ENCODE peak calls at places on chromosomes 7 and 10, in nine cellular contexts. One of them, this sample, is unnamed.

GRCh38 chr10:36256166-36256565 is 614.1 kb upstream of the FZD8 start:
- DNase-seq in caudate nucleus: no peak
- DNase-seq in stimulated activated naive B cell treated with anti-CD40 and anti-IgM and Interleukin-4, amounts not matched to agents 10 μg/mL and 1 μg/mL and 100 μg/mL, for 72 hours: no peak
- DNase-seq in uterus: no peak
- DNase-seq in thoracic aorta: no peak
- DNase-seq in DMS153: no peak
- DNase-seq in IMR-90: no peak
- DNase-seq in NCI-H748 treated with DMSO at 0.1 percent for 48 hours: no peak
- DNase-seq in ELF-1: no peak
- DNase-seq in this sample: peak; percentile 75

GRCh38 chr7:29771081-29771832 is 35.1 kb upstream of the WIPF3 start:
- DNase-seq in caudate nucleus: no peak
- DNase-seq in NCI-H748 treated with DMSO at 0.1 percent for 48 hours: no peak
- DNase-seq in DMS153: no peak
- DNase-seq in IMR-90: no peak
- DNase-seq in uterus: no peak
- DNase-seq in stimulated activated naive B cell treated with anti-CD40 and anti-IgM and Interleukin-4, amounts not matched to agents 10 μg/mL and 1 μg/mL and 100 μg/mL, for 72 hours: no peak
- DNase-seq in ELF-1: no peak
- DNase-seq in thoracic aorta: no peak
- DNase-seq in this sample: no peak

GRCh38 chr7:73703985-73704639 is 15.4 kb downstream of the STX1A start:
- DNase-seq in uterus: peak; percentile 63
- DNase-seq in thoracic aorta: no peak
- DNase-seq in stimulated activated naive B cell treated with anti-CD40 and anti-IgM and Interleukin-4, amounts not matched to agents 10 μg/mL and 1 μg/mL and 100 μg/mL, for 72 hours: no peak
- DNase-seq in NCI-H748 treated with DMSO at 0.1 percent for 48 hours: no peak
- DNase-seq in DMS153: no peak
- DNase-seq in caudate nucleus: no peak
- DNase-seq in ELF-1: peak; percentile 62
- DNase-seq in IMR-90: peak; percentile 12
- DNase-seq in this sample: no peak

GRCh38 chr10:6665847-6666246 is 85.8 kb upstream of the PRKCQ start:
- DNase-seq in caudate nucleus: no peak
- DNase-seq in NCI-H748 treated with DMSO at 0.1 percent for 48 hours: no peak
- DNase-seq in DMS153: no peak
- DNase-seq in thoracic aorta: no peak
- DNase-seq in IMR-90: no peak
- DNase-seq in uterus: no peak
- DNase-seq in ELF-1: peak; percentile 29
- DNase-seq in stimulated activated naive B cell treated with anti-CD40 and anti-IgM and Interleukin-4, amounts not matched to agents 10 μg/mL and 1 μg/mL and 100 μg/mL, for 72 hours: no peak
- DNase-seq in this sample: no peak

GRCh38 chr10:102648889-102649752 is 4.8 kb downstream of the TRIM8 start:
- DNase-seq in caudate nucleus: peak; percentile 39
- DNase-seq in stimulated activated naive B cell treated with anti-CD40 and anti-IgM and Interleukin-4, amounts not matched to agents 10 μg/mL and 1 μg/mL and 100 μg/mL, for 72 hours: no peak
- DNase-seq in thoracic aorta: no peak
- DNase-seq in NCI-H748 treated with DMSO at 0.1 percent for 48 hours: no peak
- DNase-seq in ELF-1: no peak
- DNase-seq in uterus: no peak
- DNase-seq in DMS153: no peak
- DNase-seq in IMR-90: no peak
- DNase-seq in this sample: no peak

GRCh38 chr10:123869015-123869414 is 22.6 kb downstream of the CPXM2 start:
- DNase-seq in thoracic aorta: no peak
- DNase-seq in ELF-1: no peak
- DNase-seq in uterus: no peak
- DNase-seq in IMR-90: no peak
- DNase-seq in stimulated activated naive B cell treated with anti-CD40 and anti-IgM and Interleukin-4, amounts not matched to agents 10 μg/mL and 1 μg/mL and 100 μg/mL, for 72 hours: no peak
- DNase-seq in caudate nucleus: no peak
- DNase-seq in NCI-H748 treated with DMSO at 0.1 percent for 48 hours: no peak
- DNase-seq in DMS153: no peak
- DNase-seq in this sample: no peak

GRCh38 chr10:129812398-129812797 is 151.7 kb downstream of the EBF3 start:
- DNase-seq in stimulated activated naive B cell treated with anti-CD40 and anti-IgM and Interleukin-4, amounts not matched to agents 10 μg/mL and 1 μg/mL and 100 μg/mL, for 72 hours: no peak
- DNase-seq in DMS153: no peak
- DNase-seq in uterus: no peak
- DNase-seq in caudate nucleus: no peak
- DNase-seq in IMR-90: no peak
- DNase-seq in ELF-1: no peak
- DNase-seq in thoracic aorta: no peak
- DNase-seq in NCI-H748 treated with DMSO at 0.1 percent for 48 hours: no peak
- DNase-seq in this sample: no peak

GRCh38 chr7:44307301-44307900 is 18.0 kb downstream of the CAMK2B start:
- DNase-seq in thoracic aorta: no peak
- DNase-seq in caudate nucleus: no peak
- DNase-seq in IMR-90: peak; percentile 19
- DNase-seq in NCI-H748 treated with DMSO at 0.1 percent for 48 hours: no peak
- DNase-seq in stimulated activated naive B cell treated with anti-CD40 and anti-IgM and Interleukin-4, amounts not matched to agents 10 μg/mL and 1 μg/mL and 100 μg/mL, for 72 hours: no peak
- DNase-seq in DMS153: peak; percentile 46
- DNase-seq in ELF-1: peak; percentile 67
- DNase-seq in uterus: no peak
- DNase-seq in this sample: peak; percentile 62

This sample was measured in AG10803.